ENCODE peak calls at places on chromosomes 7 and 10, in five cellular contexts. One of them, this sample, is unnamed.

GRCh38 chr7:149580328-149580727 is 82.7 kb upstream of the ZNF746 start:
- DNase-seq in activated T-helper 1 cell treated with anti-CD3 and anti-CD28 coated beads, Interleukin-12 subunit alpha, Interleukin-12 subunit beta, Interleukin-2, Interleukin-4 antibody, amounts not matched to agents 30 ng/mL and 10 ng/mL and 1 ng/mL, durations not matched to agents 14 hours and 24 hours and 36 hours: no peak
- DNase-seq in KBM-7: no peak
- DNase-seq in retinal pigment epithelial cell: no peak
- DNase-seq in ELF-1: no peak
- DNase-seq in this sample: no peak

GRCh38 chr10:77774940-77775391 is 137.4 kb upstream of the KCNMA1 start:
- DNase-seq in activated T-helper 1 cell treated with anti-CD3 and anti-CD28 coated beads, Interleukin-12 subunit alpha, Interleukin-12 subunit beta, Interleukin-2, Interleukin-4 antibody, amounts not matched to agents 30 ng/mL and 10 ng/mL and 1 ng/mL, durations not matched to agents 14 hours and 24 hours and 36 hours: no peak
- DNase-seq in KBM-7: no peak
- DNase-seq in retinal pigment epithelial cell: peak
- DNase-seq in ELF-1: no peak
- DNase-seq in this sample: no peak

GRCh38 chr7:92289321-92289720 is 43.5 kb downstream of the ANKIB1 start:
- DNase-seq in activated T-helper 1 cell treated with anti-CD3 and anti-CD28 coated beads, Interleukin-12 subunit alpha, Interleukin-12 subunit beta, Interleukin-2, Interleukin-4 antibody, amounts not matched to agents 30 ng/mL and 10 ng/mL and 1 ng/mL, durations not matched to agents 14 hours and 24 hours and 36 hours: no peak
- DNase-seq in KBM-7: no peak
- DNase-seq in retinal pigment epithelial cell: no peak
- DNase-seq in ELF-1: no peak
- DNase-seq in this sample: no peak

GRCh38 chr7:138822867-138823535 is 25.0 kb upstream of the ATP6V0A4 start:
- DNase-seq in activated T-helper 1 cell treated with anti-CD3 and anti-CD28 coated beads, Interleukin-12 subunit alpha, Interleukin-12 subunit beta, Interleukin-2, Interleukin-4 antibody, amounts not matched to agents 30 ng/mL and 10 ng/mL and 1 ng/mL, durations not matched to agents 14 hours and 24 hours and 36 hours: no peak
- DNase-seq in KBM-7: no peak
- DNase-seq in retinal pigment epithelial cell: no peak
- DNase-seq in ELF-1: no peak
- DNase-seq in this sample: no peak

GRCh38 chr10:82683989-82684388 is 809.0 kb downstream of the NRG3 start:
- DNase-seq in activated T-helper 1 cell treated with anti-CD3 and anti-CD28 coated beads, Interleukin-12 subunit alpha, Interleukin-12 subunit beta, Interleukin-2, Interleukin-4 antibody, amounts not matched to agents 30 ng/mL and 10 ng/mL and 1 ng/mL, durations not matched to agents 14 hours and 24 hours and 36 hours: no peak
- DNase-seq in KBM-7: no peak
- DNase-seq in retinal pigment epithelial cell: no peak
- DNase-seq in ELF-1: no peak
- DNase-seq in this sample: no peak

GRCh38 chr7:47516386-47516785 is 65.5 kb downstream of the TNS3 start:
- DNase-seq in activated T-helper 1 cell treated with anti-CD3 and anti-CD28 coated beads, Interleukin-12 subunit alpha, Interleukin-12 subunit beta, Interleukin-2, Interleukin-4 antibody, amounts not matched to agents 30 ng/mL and 10 ng/mL and 1 ng/mL, durations not matched to agents 14 hours and 24 hours and 36 hours: no peak
- DNase-seq in KBM-7: no peak
- DNase-seq in retinal pigment epithelial cell: no peak
- DNase-seq in ELF-1: no peak
- DNase-seq in this sample: no peak

GRCh38 chr7:22488643-22489462 is 11.1 kb downstream of the STEAP1B start:
- DNase-seq in activated T-helper 1 cell treated with anti-CD3 and anti-CD28 coated beads, Interleukin-12 subunit alpha, Interleukin-12 subunit beta, Interleukin-2, Interleukin-4 antibody, amounts not matched to agents 30 ng/mL and 10 ng/mL and 1 ng/mL, durations not matched to agents 14 hours and 24 hours and 36 hours: peak
- DNase-seq in KBM-7: peak
- DNase-seq in retinal pigment epithelial cell: peak
- DNase-seq in ELF-1: peak
- DNase-seq in this sample: peak

GRCh38 chr7:139748373-139748765 is 29.4 kb downstream of the HIPK2 start:
- DNase-seq in activated T-helper 1 cell treated with anti-CD3 and anti-CD28 coated beads, Interleukin-12 subunit alpha, Interleukin-12 subunit beta, Interleukin-2, Interleukin-4 antibody, amounts not matched to agents 30 ng/mL and 10 ng/mL and 1 ng/mL, durations not matched to agents 14 hours and 24 hours and 36 hours: no peak
- DNase-seq in KBM-7: no peak
- DNase-seq in retinal pigment epithelial cell: no peak
- DNase-seq in ELF-1: no peak
- DNase-seq in this sample: no peak

GRCh38 chr7:30932562-30932961 is 20.9 kb downstream of the AQP1 start:
- DNase-seq in activated T-helper 1 cell treated with anti-CD3 and anti-CD28 coated beads, Interleukin-12 subunit alpha, Interleukin-12 subunit beta, Interleukin-2, Interleukin-4 antibody, amounts not matched to agents 30 ng/mL and 10 ng/mL and 1 ng/mL, durations not matched to agents 14 hours and 24 hours and 36 hours: no peak
- DNase-seq in KBM-7: no peak
- DNase-seq in retinal pigment epithelial cell: no peak
- DNase-seq in ELF-1: no peak
- DNase-seq in this sample: no peak

GRCh38 chr10:14282271-14282670 is 48.5 kb downstream of the FRMD4A start:
- DNase-seq in activated T-helper 1 cell treated with anti-CD3 and anti-CD28 coated beads, Interleukin-12 subunit alpha, Interleukin-12 subunit beta, Interleukin-2, Interleukin-4 antibody, amounts not matched to agents 30 ng/mL and 10 ng/mL and 1 ng/mL, durations not matched to agents 14 hours and 24 hours and 36 hours: no peak
- DNase-seq in KBM-7: no peak
- DNase-seq in retinal pigment epithelial cell: no peak
- DNase-seq in ELF-1: no peak
- DNase-seq in this sample: no peak

GRCh38 chr7:98541101-98541500 is 76.0 kb upstream of the NPTX2 start:
- DNase-seq in activated T-helper 1 cell treated with anti-CD3 and anti-CD28 coated beads, Interleukin-12 subunit alpha, Interleukin-12 subunit beta, Interleukin-2, Interleukin-4 antibody, amounts not matched to agents 30 ng/mL and 10 ng/mL and 1 ng/mL, durations not matched to agents 14 hours and 24 hours and 36 hours: no peak
- DNase-seq in KBM-7: no peak
- DNase-seq in retinal pigment epithelial cell: no peak
- DNase-seq in ELF-1: no peak
- DNase-seq in this sample: no peak

GRCh38 chr10:102504179-102504975 is 605 bp downstream of the SUFU start:
- DNase-seq in activated T-helper 1 cell treated with anti-CD3 and anti-CD28 coated beads, Interleukin-12 subunit alpha, Interleukin-12 subunit beta, Interleukin-2, Interleukin-4 antibody, amounts not matched to agents 30 ng/mL and 10 ng/mL and 1 ng/mL, durations not matched to agents 14 hours and 24 hours and 36 hours: peak
- DNase-seq in KBM-7: peak
- DNase-seq in retinal pigment epithelial cell: no peak
- DNase-seq in ELF-1: peak
- DNase-seq in this sample: peak

GRCh38 chr10:94108200-94108599 is 114.5 kb downstream of the PLCE1 start:
- DNase-seq in activated T-helper 1 cell treated with anti-CD3 and anti-CD28 coated beads, Interleukin-12 subunit alpha, Interleukin-12 subunit beta, Interleukin-2, Interleukin-4 antibody, amounts not matched to agents 30 ng/mL and 10 ng/mL and 1 ng/mL, durations not matched to agents 14 hours and 24 hours and 36 hours: no peak
- DNase-seq in KBM-7: no peak
- DNase-seq in retinal pigment epithelial cell: no peak
- DNase-seq in ELF-1: no peak
- DNase-seq in this sample: no peak

GRCh38 chr7:23357190-23358093 is 58.3 kb downstream of the MALSU1 start:
- DNase-seq in activated T-helper 1 cell treated with anti-CD3 and anti-CD28 coated beads, Interleukin-12 subunit alpha, Interleukin-12 subunit beta, Interleukin-2, Interleukin-4 antibody, amounts not matched to agents 30 ng/mL and 10 ng/mL and 1 ng/mL, durations not matched to agents 14 hours and 24 hours and 36 hours: no peak
- DNase-seq in KBM-7: peak
- DNase-seq in retinal pigment epithelial cell: no peak
- DNase-seq in ELF-1: no peak
- DNase-seq in this sample: no peak

GRCh38 chr10:86644412-86645110 is 9.8 kb upstream of the OPN4 start:
- DNase-seq in activated T-helper 1 cell treated with anti-CD3 and anti-CD28 coated beads, Interleukin-12 subunit alpha, Interleukin-12 subunit beta, Interleukin-2, Interleukin-4 antibody, amounts not matched to agents 30 ng/mL and 10 ng/mL and 1 ng/mL, durations not matched to agents 14 hours and 24 hours and 36 hours: no peak
- DNase-seq in KBM-7: no peak
- DNase-seq in retinal pigment epithelial cell: no peak
- DNase-seq in ELF-1: no peak
- DNase-seq in this sample: no peak

GRCh38 chr7:138727336-138728099 is 26.4 kb upstream of the SVOPL start:
- DNase-seq in activated T-helper 1 cell treated with anti-CD3 and anti-CD28 coated beads, Interleukin-12 subunit alpha, Interleukin-12 subunit beta, Interleukin-2, Interleukin-4 antibody, amounts not matched to agents 30 ng/mL and 10 ng/mL and 1 ng/mL, durations not matched to agents 14 hours and 24 hours and 36 hours: no peak
- DNase-seq in KBM-7: no peak
- DNase-seq in retinal pigment epithelial cell: peak
- DNase-seq in ELF-1: no peak
- DNase-seq in this sample: no peak

GRCh38 chr7:47525066-47525623 is 56.8 kb downstream of the TNS3 start:
- DNase-seq in activated T-helper 1 cell treated with anti-CD3 and anti-CD28 coated beads, Interleukin-12 subunit alpha, Interleukin-12 subunit beta, Interleukin-2, Interleukin-4 antibody, amounts not matched to agents 30 ng/mL and 10 ng/mL and 1 ng/mL, durations not matched to agents 14 hours and 24 hours and 36 hours: no peak
- DNase-seq in KBM-7: no peak
- DNase-seq in retinal pigment epithelial cell: no peak
- DNase-seq in ELF-1: no peak
- DNase-seq in this sample: no peak

GRCh38 chr10:114413398-114413797 is 9.1 kb upstream of the AFAP1L2 start:
- DNase-seq in activated T-helper 1 cell treated with anti-CD3 and anti-CD28 coated beads, Interleukin-12 subunit alpha, Interleukin-12 subunit beta, Interleukin-2, Interleukin-4 antibody, amounts not matched to agents 30 ng/mL and 10 ng/mL and 1 ng/mL, durations not matched to agents 14 hours and 24 hours and 36 hours: no peak
- DNase-seq in KBM-7: no peak
- DNase-seq in retinal pigment epithelial cell: peak
- DNase-seq in ELF-1: no peak
- DNase-seq in this sample: no peak

GRCh38 chr10:65670087-65670486 is 1255.7 kb upstream of the LRRTM3 start:
- DNase-seq in activated T-helper 1 cell treated with anti-CD3 and anti-CD28 coated beads, Interleukin-12 subunit alpha, Interleukin-12 subunit beta, Interleukin-2, Interleukin-4 antibody, amounts not matched to agents 30 ng/mL and 10 ng/mL and 1 ng/mL, durations not matched to agents 14 hours and 24 hours and 36 hours: no peak
- DNase-seq in KBM-7: peak
- DNase-seq in retinal pigment epithelial cell: peak
- DNase-seq in ELF-1: no peak
- DNase-seq in this sample: no peak

GRCh38 chr7:157493776-157494175 is 157.0 kb downstream of the DNAJB6 start:
- DNase-seq in activated T-helper 1 cell treated with anti-CD3 and anti-CD28 coated beads, Interleukin-12 subunit alpha, Interleukin-12 subunit beta, Interleukin-2, Interleukin-4 antibody, amounts not matched to agents 30 ng/mL and 10 ng/mL and 1 ng/mL, durations not matched to agents 14 hours and 24 hours and 36 hours: no peak
- DNase-seq in KBM-7: no peak
- DNase-seq in retinal pigment epithelial cell: no peak
- DNase-seq in ELF-1: no peak
- DNase-seq in this sample: no peak

GRCh38 chr10:28089467-28089866 is 90.6 kb upstream of the ODAD2 start:
- DNase-seq in activated T-helper 1 cell treated with anti-CD3 and anti-CD28 coated beads, Interleukin-12 subunit alpha, Interleukin-12 subunit beta, Interleukin-2, Interleukin-4 antibody, amounts not matched to agents 30 ng/mL and 10 ng/mL and 1 ng/mL, durations not matched to agents 14 hours and 24 hours and 36 hours: no peak
- DNase-seq in KBM-7: no peak
- DNase-seq in retinal pigment epithelial cell: peak
- DNase-seq in ELF-1: no peak
- DNase-seq in this sample: no peak

GRCh38 chr10:126133906-126134703 is 237.7 kb downstream of the FANK1 start:
- DNase-seq in activated T-helper 1 cell treated with anti-CD3 and anti-CD28 coated beads, Interleukin-12 subunit alpha, Interleukin-12 subunit beta, Interleukin-2, Interleukin-4 antibody, amounts not matched to agents 30 ng/mL and 10 ng/mL and 1 ng/mL, durations not matched to agents 14 hours and 24 hours and 36 hours: no peak
- DNase-seq in KBM-7: no peak
- DNase-seq in retinal pigment epithelial cell: no peak
- DNase-seq in ELF-1: no peak
- DNase-seq in this sample: no peak

This sample was measured in midbrain.